ENCODE peak calls at places on chromosomes 13 and 19, in nine cellular contexts. O is neuronal stem cell, X is PC-3, E is astrocyte, M is colonic mucosa, U is fibroblast of lung, C is HepG2, Z is neural progenitor cell, P is GM23248. V is an unnamed sample.

GRCh38 chr19:51887522-51888498 is at the start of gene ZNF577:
- DNase-seq in Z (peak; percentile 87), M (peak; percentile 98), P (peak; percentile 95), C (no peak), U (peak; percentile 96), E (peak; percentile 92), O (peak; percentile 78), X (no peak), V (peak; percentile 95)

GRCh38 chr19:27860309-27860934 is 1352.5 kb downstream of the UQCRFS1 start:
- DNase-seq in P (no peak), M (no peak), U (no peak), O (no peak), X (no peak), Z (no peak), C (no peak), E (no peak), V (no peak)

GRCh38 chr13:34464011-34464410 is 478.1 kb upstream of the NBEA start:
- DNase-seq in Z (no peak), C (no peak), O (no peak), P (no peak), U (no peak), E (peak; percentile 17), M (no peak), X (peak; percentile 62), V (no peak)

GRCh38 chr13:100835695-100836094 is 161.1 kb upstream of the TMTC4 start:
- DNase-seq in O (no peak), E (no peak), C (no peak), X (peak; percentile 40), P (no peak), U (no peak), M (no peak), Z (no peak), V (no peak)

GRCh38 chr19:3243851-3244700 is 19.6 kb downstream of the CELF5 start:
- DNase-seq in E (peak; percentile 47), C (peak; percentile 55), X (peak; percentile 63), U (peak; percentile 56), Z (peak; percentile 89), P (peak; percentile 52), O (peak; percentile 70), M (peak; percentile 63), V (no peak)

GRCh38 chr13:50989476-50989875 is 79.9 kb downstream of the RNASEH2B start:
- DNase-seq in U (peak; percentile 52), Z (peak; percentile 52), O (no peak), P (no peak), X (peak; percentile 16), M (no peak), C (peak; percentile 14), E (no peak), V (no peak)

GRCh38 chr13:51041126-51041525 is 69.9 kb downstream of the C13orf42 start:
- DNase-seq in X (no peak), Z (no peak), E (peak; percentile 1), P (no peak), U (no peak), O (no peak), C (no peak), M (no peak), V (no peak)

GRCh38 chr13:109152311-109152820 is 523.0 kb downstream of the MYO16 start:
- DNase-seq in X (no peak), O (no peak), M (no peak), E (no peak), U (no peak), P (no peak), Z (no peak), C (no peak), V (no peak)

GRCh38 chr13:29543230-29544215 is 52.0 kb downstream of the SLC7A1 start:
- DNase-seq in U (peak; percentile 36), C (peak; percentile 12), P (peak; percentile 39), M (peak; percentile 29), X (peak; percentile 6), E (peak; percentile 68), Z (no peak), O (no peak), V (no peak)

GRCh38 chr19:38036707-38037106 is 129.7 kb downstream of the SIPA1L3 start:
- DNase-seq in U (no peak), P (no peak), O (no peak), C (no peak), M (no peak), X (no peak), Z (no peak), E (no peak), V (peak; percentile 54)

GRCh38 chr13:33676045-33676699 is 141.8 kb upstream of the RFC3 start:
- DNase-seq in O (no peak), U (peak; percentile 6), Z (no peak), C (peak; percentile 53), X (peak; percentile 36), M (peak; percentile 52), P (peak; percentile 39), E (no peak), V (no peak)

DNA sequence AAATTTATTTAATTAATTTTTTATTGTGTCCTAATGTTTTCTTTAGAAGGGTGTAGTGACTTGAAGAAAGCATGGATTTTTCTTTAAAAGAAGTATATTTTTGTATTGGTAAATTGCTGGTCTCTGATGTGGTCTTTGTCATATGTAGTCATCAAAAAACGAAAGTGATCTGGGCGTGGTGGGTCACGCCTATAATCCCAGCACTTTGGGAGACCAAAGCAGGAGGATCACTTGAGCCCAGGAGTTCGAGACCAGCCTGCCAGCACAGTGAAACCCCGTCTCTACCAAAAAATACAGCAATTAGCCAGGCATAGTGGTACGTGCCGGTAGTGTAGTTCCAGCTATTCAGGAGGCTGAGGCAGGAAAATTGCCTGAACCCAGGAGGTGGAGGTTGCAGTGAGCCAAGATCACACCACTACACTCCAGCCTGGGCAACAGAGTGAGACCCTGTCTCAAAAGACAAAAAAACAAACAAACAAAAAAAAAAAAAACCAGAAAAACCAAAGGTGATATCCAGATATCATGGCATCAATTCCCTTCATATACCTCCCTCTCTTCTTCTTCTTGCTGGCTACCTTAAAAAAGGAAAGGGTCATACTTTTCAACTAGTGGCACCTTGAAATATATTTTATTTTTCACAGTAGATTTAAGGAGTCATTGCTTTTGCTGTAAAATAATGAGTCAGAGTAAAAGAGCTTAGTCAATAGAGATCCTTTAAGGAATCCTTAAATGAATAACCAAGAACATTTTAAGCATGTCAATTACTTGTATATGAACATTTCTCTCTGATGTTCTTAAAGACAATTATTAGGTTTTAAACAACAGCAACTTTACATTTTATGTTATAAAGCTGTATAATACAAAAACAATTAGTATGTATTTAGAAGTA is 19.9 kb downstream of the KCTD4 start:
- DNase-seq in O (no peak), U (no peak), E (no peak), C (no peak), P (peak; percentile 63), M (no peak), X (peak; percentile 42), Z (no peak), V (no peak)
- H3K9ac ChIP-seq in O (no peak overlapping the region), U (no peak overlapping the region), E (no peak overlapping the region), C (no peak overlapping the region), P (no peak overlapping the region), M (no peak overlapping the region), X (no peak overlapping the region), Z (no peak overlapping the region), V (no peak overlapping the region)

GRCh38 chr19:46159418-46159817 is 11.4 kb downstream of the IGFL2 start:
- DNase-seq in C (no peak), M (no peak), U (no peak), E (no peak), Z (no peak), X (no peak), O (no peak), P (no peak), V (no peak)

GRCh38 chr19:46159893-46160775 is 12.1 kb downstream of the IGFL2 start:
- DNase-seq in E (no peak), M (peak; percentile 27), C (no peak), X (no peak), O (no peak), Z (no peak), P (no peak), U (no peak), V (no peak)

DNA sequence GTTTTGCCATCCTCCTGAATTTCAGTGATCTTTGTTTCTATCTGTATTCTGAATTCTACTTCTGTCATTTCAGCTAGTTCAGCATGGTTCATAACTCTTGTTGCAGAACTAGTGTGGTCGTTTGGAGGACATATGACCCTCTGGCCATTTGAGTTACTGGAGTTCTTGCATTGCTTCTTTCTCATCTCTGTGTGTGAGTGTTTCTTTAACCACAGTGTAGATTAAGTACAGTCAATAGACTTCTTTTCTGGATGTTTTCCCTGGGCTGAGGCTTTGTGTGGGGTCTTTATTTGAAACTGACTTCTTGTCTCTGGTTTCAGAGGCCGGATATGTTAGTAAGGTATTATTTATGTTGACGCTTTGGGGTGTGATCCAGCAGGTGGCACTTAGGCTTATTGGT is 14.7 kb downstream of the IGFL2 start:
- DNase-seq in E (peak; percentile 36), M (no peak), X (no peak), P (no peak), C (no peak), U (no peak), O (no peak), Z (no peak), V (no peak)
- H3K4me1 ChIP-seq in E (no peaks in the 10 kb centered on the region), M (peaks cover 3% of the 10 kb centered on the region), X (no peaks in the 10 kb centered on the region), P (no peaks in the 10 kb centered on the region), C (no peaks in the 10 kb centered on the region), U (no peaks in the 10 kb centered on the region), O (no peaks in the 10 kb centered on the region), Z (no peaks in the 10 kb centered on the region), V (no peaks in the 10 kb centered on the region)

DNA sequence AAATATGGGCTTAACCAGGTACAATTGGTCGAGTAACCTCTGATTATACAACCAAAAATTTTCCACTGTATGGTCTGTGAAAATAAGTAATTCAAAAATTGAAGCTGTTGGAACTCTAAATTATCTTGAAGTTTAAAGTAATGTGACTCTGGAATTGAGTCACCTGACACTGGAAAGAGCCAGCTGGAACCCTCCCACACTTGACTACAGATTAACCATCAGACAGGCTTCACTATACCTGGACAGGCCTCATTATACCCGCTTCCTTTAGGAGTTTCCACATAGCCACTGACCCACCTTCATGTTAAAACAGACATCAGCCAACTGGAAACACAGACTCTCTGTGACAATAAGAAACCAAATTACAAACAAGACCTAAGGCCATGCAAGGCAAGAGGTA is 1.3 kb downstream of the ZNF433 start:
- DNase-seq in C (no peak), U (no peak), P (peak; percentile 19), X (peak; percentile 10), O (no peak), M (no peak), E (no peak), Z (no peak), V (no peak)
- H3K9ac ChIP-seq in C (peak overlapping the region; percentile 94), U (no peak overlapping the region), P (peak overlapping the region; percentile 94), X (no peak overlapping the region), O (no peak overlapping the region), M (no peak overlapping the region), E (no peak overlapping the region), Z (no peak overlapping the region), V (peak overlapping the region; percentile 18)

GRCh38 chr19:13005253-13005652 is 10.0 kb downstream of the NFIX start:
- DNase-seq in C (no peak), X (no peak), O (no peak), M (no peak), Z (no peak), E (no peak), P (no peak), U (no peak), V (no peak)

GRCh38 chr19:13005861-13006370 is 10.6 kb downstream of the NFIX start:
- DNase-seq in Z (no peak), M (no peak), U (no peak), X (no peak), O (no peak), E (no peak), P (peak; percentile 26), C (no peak), V (no peak)

GRCh38 chr19:13004273-13004672 is 9.0 kb downstream of the NFIX start:
- DNase-seq in M (peak; percentile 74), U (no peak), Z (no peak), P (no peak), X (no peak), E (no peak), O (no peak), C (no peak), V (no peak)

GRCh38 chr19:13007292-13008045 is 12.2 kb downstream of the NFIX start:
- DNase-seq in M (no peak), X (no peak), P (peak; percentile 37), Z (no peak), U (peak; percentile 44), O (no peak), E (no peak), C (no peak), V (no peak)

GRCh38 chr19:13006431-13007281 is 11.4 kb downstream of the NFIX start:
- DNase-seq in U (no peak), P (peak; percentile 54), E (no peak), M (no peak), X (no peak), C (no peak), O (no peak), Z (no peak), V (no peak)
- H3K4me1 ChIP-seq in U (peaks cover 34% of the 10 kb centered on the region), P (peaks cover 32% of the 10 kb centered on the region), E (peaks cover 20% of the 10 kb centered on the region), M (no peaks in the 10 kb centered on the region), X (no peaks in the 10 kb centered on the region), C (peaks cover 13% of the 10 kb centered on the region), O (no peaks in the 10 kb centered on the region), Z (no peaks in the 10 kb centered on the region), V (peaks cover 15% of the 10 kb centered on the region)